ENCODE peak calls at places on chromosomes 2 and 18, in five cellular contexts. A, W, N, I and Y are unnamed samples.

GRCh38 chr18:45248240-45248903 is 366.9 kb upstream of the SLC14A2 start:
- DNase-seq in N (no peak), W (no peak), A (no peak), I (no peak), Y (no peak)

GRCh38 chr2:163123526-163123925 is 285.0 kb upstream of the KCNH7 start:
- DNase-seq in I (no peak), W (no peak), A (peak; percentile 27), N (no peak), Y (no peak)

GRCh38 chr18:62017618-62018017 is 124.8 kb upstream of the RNF152 start:
- DNase-seq in W (no peak), A (no peak), I (no peak), N (no peak), Y (no peak)

GRCh38 chr2:241636983-241637232 is at the start of gene THAP4:
- DNase-seq in N (no peak), I (no peak), A (no peak), W (peak; percentile 94), Y (no peak)

GRCh38 chr18:69647695-69648094 is 247.0 kb downstream of the DOK6 start:
- DNase-seq in A (no peak), N (no peak), W (no peak), I (no peak), Y (no peak)

GRCh38 chr2:102301867-102302362 is 9.4 kb upstream of the IL1RL1 start:
- DNase-seq in W (no peak), I (no peak), N (peak; percentile 46), A (peak; percentile 40), Y (peak; percentile 39)

GRCh38 chr2:28951910-28952805 is 28.9 kb upstream of the TOGARAM2 start:
- DNase-seq in I (peak; percentile 85), W (no peak), N (no peak), A (peak; percentile 73), Y (no peak)

GRCh38 chr2:14558382-14558919 is 74.1 kb upstream of the LRATD1 start:
- DNase-seq in N (no peak), A (no peak), W (no peak), I (no peak), Y (no peak)

GRCh38 chr2:48114256-48114655 is 208.0 kb upstream of the FBXO11 start:
- DNase-seq in I (peak; percentile 21), A (peak; percentile 91), W (no peak), N (no peak), Y (peak; percentile 83)

GRCh38 chr2:9249036-9249800 is 42.6 kb downstream of the ASAP2 start:
- DNase-seq in I (no peak), N (no peak), A (peak; percentile 70), W (no peak), Y (no peak)

GRCh38 chr2:88831792-88832248 is 140.3 kb downstream of the RPIA start:
- DNase-seq in W (peak; percentile 54), A (peak; percentile 66), N (peak; percentile 91), I (peak; percentile 47), Y (peak; percentile 42)

GRCh38 chr2:122150546-122150945 is 395.1 kb downstream of the TSN start:
- DNase-seq in A (no peak), N (no peak), I (no peak), W (no peak), Y (no peak)

GRCh38 chr2:200751786-200752185 is 59.9 kb upstream of the BZW1 start:
- DNase-seq in W (no peak), I (no peak), A (no peak), N (no peak), Y (no peak)
- H3K4me1 ChIP-seq in W (peaks cover 1% of the 10 kb centered on the region), I (peaks cover 76% of the 10 kb centered on the region), A (peaks cover 69% of the 10 kb centered on the region), N (no peaks in the 10 kb centered on the region), Y (peaks cover 20% of the 10 kb centered on the region)

GRCh38 chr18:21599585-21600525 is 649 bp downstream of the ESCO1 start:
- DNase-seq in A (no peak), I (peak; percentile 62), W (peak; percentile 82), N (peak; percentile 83), Y (no peak)
- TF ChIP-seq MAX in A (no peak), I (peak; percentile 76), W (no peak), N (peak; percentile 59), Y (no peak)

DNA sequence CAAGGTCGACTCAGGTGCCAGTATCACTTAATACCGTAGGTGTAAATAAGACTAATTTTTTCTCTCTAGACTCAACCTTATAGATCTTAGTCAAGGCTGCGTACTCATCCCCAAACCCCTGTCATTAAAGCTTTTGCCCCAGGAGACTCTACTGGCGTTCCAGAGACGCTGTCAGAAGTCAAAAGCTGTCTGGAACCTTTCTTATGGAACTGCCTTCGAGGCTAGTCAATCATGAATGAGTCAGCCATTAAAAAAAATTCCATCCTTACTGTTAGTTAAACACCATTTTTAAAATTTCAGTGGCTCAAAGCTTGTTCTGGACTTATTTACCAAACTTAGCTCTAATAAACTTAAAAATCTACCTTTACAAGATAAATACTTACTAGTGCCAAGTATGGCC is 52.2 kb downstream of the SPRED2 start:
- DNase-seq in W (no peak), I (no peak), A (no peak), N (no peak), Y (no peak)
- H3K4me1 ChIP-seq in W (peaks cover 28% of the 10 kb centered on the region), I (peaks cover 95% of the 10 kb centered on the region), A (peaks cover 65% of the 10 kb centered on the region), N (no peaks in the 10 kb centered on the region), Y (peaks cover 79% of the 10 kb centered on the region)

DNA sequence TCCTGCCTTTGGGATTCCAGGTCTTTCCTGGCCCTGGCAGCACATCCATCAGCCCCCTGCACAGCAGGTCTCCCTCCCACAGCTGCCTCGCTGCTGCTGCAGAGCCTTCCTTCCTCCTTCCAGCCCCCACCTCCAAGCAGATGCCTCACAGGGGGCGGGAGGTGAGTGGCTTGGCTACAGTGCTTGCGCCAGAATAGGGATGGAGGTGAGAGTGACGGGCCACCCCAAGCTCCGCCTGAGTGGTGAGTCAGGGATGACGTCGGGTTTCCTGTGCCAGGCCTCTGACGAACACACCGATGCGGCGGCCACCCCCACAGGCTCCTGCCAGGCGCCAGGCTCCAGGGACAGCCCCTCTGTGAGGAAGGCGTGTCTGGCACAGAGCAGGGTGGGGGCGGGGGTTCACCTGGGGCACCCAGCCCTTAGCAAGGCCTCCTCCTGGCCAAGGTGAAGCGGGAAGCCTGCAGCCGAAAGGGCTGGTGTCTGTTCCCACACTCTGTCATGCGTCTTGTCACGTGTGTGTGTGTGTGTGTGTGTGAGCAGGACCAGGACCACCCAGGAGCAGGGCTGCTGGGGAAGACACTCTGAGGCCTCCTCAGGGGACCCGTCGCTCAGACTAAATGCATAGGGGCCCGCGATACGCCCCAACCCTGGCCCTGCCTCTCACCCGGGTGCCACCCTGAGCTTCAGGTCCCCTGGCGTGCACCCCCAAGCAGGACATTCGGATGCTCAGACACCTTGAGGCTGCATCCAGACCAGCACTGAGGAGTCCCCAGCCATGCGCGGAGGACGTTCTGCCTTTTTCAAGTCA is 3.4 kb upstream of the DUSP2 start:
- DNase-seq in A (peak; percentile 78), W (peak; percentile 90), I (no peak), N (peak; percentile 88), Y (peak; percentile 88)
- TF ChIP-seq MAX in A (no peak), W (peak; percentile 64), I (no peak), N (peak; percentile 33), Y (no peak)

GRCh38 chr2:177244244-177244771 is 20.2 kb downstream of the NFE2L2 start:
- DNase-seq in I (no peak), N (no peak), W (no peak), A (no peak), Y (no peak)

GRCh38 chr2:177245010-177245422 is 19.5 kb downstream of the NFE2L2 start:
- DNase-seq in I (no peak), A (peak; percentile 78), W (no peak), N (no peak), Y (peak; percentile 64)

GRCh38 chr2:177242136-177242987 is 22.2 kb downstream of the NFE2L2 start:
- DNase-seq in N (no peak), A (peak; percentile 84), I (peak; percentile 70), W (peak; percentile 25), Y (peak; percentile 83)

GRCh38 chr2:177243073-177243472 is 21.5 kb downstream of the NFE2L2 start:
- DNase-seq in N (no peak), W (no peak), I (no peak), A (no peak), Y (no peak)

DNA sequence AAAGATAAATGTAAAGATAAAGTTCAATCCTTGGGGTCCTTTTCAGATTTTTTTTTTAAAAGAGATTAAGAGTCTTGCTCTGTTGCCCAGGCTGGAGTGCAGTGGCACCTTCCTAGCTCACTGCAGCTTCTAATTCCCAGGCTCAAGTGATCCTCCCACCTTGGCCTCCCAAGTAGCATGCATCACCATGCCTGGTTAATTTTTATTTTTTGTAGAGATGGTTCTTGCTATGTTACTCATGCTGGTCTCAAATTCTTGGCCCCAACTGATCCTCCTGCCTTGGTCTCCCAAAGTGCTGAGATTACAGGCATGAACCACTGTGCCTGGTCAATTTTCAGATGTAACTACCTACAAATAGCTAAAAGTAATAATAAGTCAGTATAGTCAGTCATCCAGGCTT is 21.1 kb downstream of the NFE2L2 start:
- DNase-seq in N (no peak), I (no peak), W (no peak), A (peak; percentile 58), Y (no peak)
- H3K4me1 ChIP-seq in N (peaks cover 7% of the 10 kb centered on the region), I (peaks cover 100% of the 10 kb centered on the region), W (peaks cover 45% of the 10 kb centered on the region), A (peaks cover 98% of the 10 kb centered on the region), Y (peaks cover 88% of the 10 kb centered on the region)

GRCh38 chr2:230687498-230687897 is 25.1 kb upstream of the CAB39 start:
- DNase-seq in A (peak; percentile 38), N (no peak), W (no peak), I (no peak), Y (peak; percentile 64)
- TF ChIP-seq MAX in A (no peak), N (no peak), W (no peak), I (no peak), Y (no peak)

DNA sequence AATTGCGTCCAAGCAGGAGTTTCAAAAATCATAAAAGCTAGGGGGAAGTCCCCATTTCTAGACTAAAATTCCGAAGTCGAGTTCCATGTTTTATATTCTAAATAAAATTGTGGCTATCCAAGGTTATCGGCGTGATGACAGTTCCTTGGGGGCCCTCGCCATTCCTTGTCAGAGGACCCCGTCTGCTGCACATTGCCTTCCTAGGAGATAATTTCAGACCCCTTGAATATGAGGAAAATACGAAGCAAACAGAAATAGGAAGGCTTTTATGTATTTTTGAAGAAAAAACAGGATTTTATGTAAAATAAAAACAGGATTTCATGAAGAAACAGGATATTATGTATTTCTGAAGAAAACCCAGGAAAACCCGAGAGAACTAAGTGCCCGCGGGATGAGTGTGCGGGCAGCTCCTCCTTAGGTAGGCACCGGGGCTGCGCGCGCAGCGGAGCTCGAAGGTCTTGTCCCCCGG is 465 bp upstream of the PLEKHA3 start:
- DNase-seq in W (no peak), A (no peak), I (no peak), N (no peak), Y (no peak)
- H3K4me1 ChIP-seq in W (peaks cover 21% of the 10 kb centered on the region), A (peaks cover 49% of the 10 kb centered on the region), I (peaks cover 57% of the 10 kb centered on the region), N (peaks cover 12% of the 10 kb centered on the region), Y (peaks cover 30% of the 10 kb centered on the region)